ENCODE peak calls at places on chromosomes 16 and 17, in nine cellular contexts. G, J, X, A, Y, U, T, K and E are unnamed samples. For H3K4me1, the result is how much of the 10 kb centered on the place peaks cover.

GRCh38 chr17:48610282-48611211 is at the start of gene HOXB7:
- DNase-seq in G (no peak), J (no peak), X (peak), A (peak), Y (peak), U (peak), T (no peak), K (peak), E (peak)

GRCh38 chr17:41226051-41226450 is 397 bp upstream of the KRTAP9-2 start:
- DNase-seq in G (no peak), J (no peak), X (no peak), A (no peak), Y (no peak), U (no peak), T (no peak), K (no peak), E (no peak)

GRCh38 chr16:14007460-14007859 is 63.7 kb upstream of the MRTFB start:
- DNase-seq in G (no peak), J (no peak), X (no peak), A (no peak), Y (no peak), U (no peak), T (no peak), K (no peak), E (no peak)

GRCh38 chr16:88593910-88594309 is 23.7 kb downstream of the ZC3H18 start:
- DNase-seq in G (no peak), J (no peak), X (no peak), A (no peak), Y (no peak), U (no peak), T (no peak), K (no peak), E (no peak)

GRCh38 chr17:41367426-41368075 is 2.1 kb downstream of the KRT33B start:
- DNase-seq in G (no peak), J (no peak), X (no peak), A (no peak), Y (peak), U (peak), T (no peak), K (peak), E (no peak)

GRCh38 chr16:9469512-9469911 is 378.1 kb downstream of the HAPSTR1 start:
- DNase-seq in G (no peak), J (no peak), X (no peak), A (no peak), Y (no peak), U (no peak), T (no peak), K (no peak), E (no peak)

GRCh38 chr16:56983211-56983751 is 6.1 kb upstream of the NLRC5 start:
- DNase-seq in G (no peak), J (no peak), X (no peak), A (peak), Y (no peak), U (no peak), T (peak), K (peak), E (no peak)

GRCh38 chr16:69443809-69444611 is 19.6 kb downstream of the CYB5B start:
- DNase-seq in G (no peak), J (no peak), X (no peak), A (peak), Y (no peak), U (peak), T (no peak), K (no peak), E (no peak)

GRCh38 chr16:54937673-54938350 is 7.1 kb downstream of the IRX5 start:
- DNase-seq in G (no peak), J (no peak), X (no peak), A (no peak), Y (no peak), U (no peak), T (no peak), K (no peak), E (no peak)

GRCh38 chr17:78294776-78295175 is 63.3 kb downstream of the TMEM235 start:
- DNase-seq in G (no peak), J (no peak), X (no peak), A (no peak), Y (peak), U (no peak), T (no peak), K (no peak), E (no peak)

GRCh38 chr17:66386789-66387351 is 84.5 kb downstream of the PRKCA start:
- DNase-seq in G (no peak), J (no peak), X (no peak), A (no peak), Y (peak), U (no peak), T (no peak), K (no peak), E (no peak)

GRCh38 chr17:80374039-80374731 is 40.8 kb upstream of the ENDOV start:
- DNase-seq in G (no peak), J (no peak), X (no peak), A (no peak), Y (no peak), U (no peak), T (peak), K (no peak), E (no peak)

DNA sequence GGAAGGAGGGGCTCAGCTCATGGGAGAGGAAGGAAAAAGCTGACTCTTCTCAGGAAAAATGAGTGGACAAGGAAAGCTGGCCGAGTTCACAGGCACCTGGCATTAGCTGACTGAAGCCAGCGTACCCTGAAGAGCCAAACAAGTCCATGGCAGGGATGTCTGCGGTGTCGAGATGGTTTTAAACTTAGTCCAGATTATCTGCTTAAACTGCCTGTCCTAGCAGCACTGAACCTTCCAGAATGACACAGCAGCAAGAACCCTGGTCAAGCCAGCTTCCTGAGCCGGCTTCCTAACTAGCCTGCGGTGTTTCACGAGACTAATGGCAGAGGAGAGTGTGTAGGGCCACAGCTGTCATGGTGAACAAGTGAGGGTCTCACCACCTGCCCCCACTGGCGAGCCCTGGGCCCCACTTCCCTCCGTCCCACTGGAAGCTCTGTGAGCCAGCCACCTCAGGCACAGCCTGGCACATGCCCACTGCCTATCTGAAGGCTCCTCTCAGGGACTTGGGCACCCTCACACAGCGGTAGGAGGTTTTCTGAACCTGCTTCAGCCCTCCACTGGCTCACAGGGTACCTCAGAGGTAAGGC is 28.8 kb upstream of the MTSS2 start:
- DNase-seq in G (no peak), J (no peak), X (no peak), A (no peak), Y (no peak), U (no peak), T (no peak), K (no peak), E (no peak)
- H3K4me1 ChIP-seq in G (under half), J (half or more), X (half or more), A (under half), Y (under half), U (under half), T (under half), K (under half), E (under half)

GRCh38 chr16:87391950-87392822 is at the start of gene MAP1LC3B:
- DNase-seq in G (peak), J (peak), X (peak), A (peak), Y (peak), U (peak), T (peak), K (peak), E (peak)
- H3K4me1 ChIP-seq in G (under half), J (under half), X (under half), A (under half), Y (under half), U (under half), T (under half), K (under half), E (under half)

GRCh38 chr17:19003966-19004600 is 481 bp downstream of the FAM83G start:
- DNase-seq in G (no peak), J (no peak), X (peak), A (peak), Y (no peak), U (peak), T (no peak), K (peak), E (no peak)
- H3K4me1 ChIP-seq in G (under half), J (under half), X (under half), A (under half), Y (under half), U (under half), T (under half), K (under half), E (under half)

GRCh38 chr17:19390951-19391350 is 4.0 kb upstream of the MFAP4 start:
- DNase-seq in G (no peak), J (no peak), X (no peak), A (no peak), Y (no peak), U (no peak), T (peak), K (no peak), E (no peak)
- H3K4me1 ChIP-seq in G (under half), J (half or more), X (under half), A (under half), Y (under half), U (under half), T (half or more), K (under half), E (under half)

GRCh38 chr16:75250809-75251279 is 580 bp downstream of the BCAR1 start:
- DNase-seq in G (no peak), J (no peak), X (peak), A (peak), Y (no peak), U (peak), T (peak), K (peak), E (no peak)
- H3K4me1 ChIP-seq in G (half or more), J (half or more), X (half or more), A (half or more), Y (half or more), U (half or more), T (half or more), K (under half), E (half or more)

DNA sequence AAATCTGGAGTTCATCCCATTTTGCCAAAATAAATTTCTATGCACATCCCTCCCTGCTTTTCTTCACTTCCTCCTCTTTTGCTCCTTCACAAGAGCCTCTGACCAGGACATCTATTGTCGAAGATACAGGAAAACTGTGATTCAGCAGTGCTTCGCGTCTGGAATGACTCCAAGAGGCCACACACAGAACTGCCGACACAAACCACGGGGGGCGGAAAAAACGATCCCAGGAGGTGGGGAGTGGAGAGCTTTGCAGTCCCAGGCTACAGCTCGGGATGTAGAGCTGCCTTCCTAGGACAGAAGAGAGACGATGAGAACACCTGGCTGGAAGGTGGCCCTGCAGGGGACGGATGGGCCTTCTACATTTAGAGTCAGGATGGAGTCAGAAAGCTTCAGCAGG is 102.8 kb downstream of the XYLT1 start:
- DNase-seq in G (peak), J (no peak), X (peak), A (peak), Y (no peak), U (no peak), T (no peak), K (peak), E (no peak)
- H3K4me1 ChIP-seq in G (under half), J (half or more), X (under half), A (under half), Y (under half), U (under half), T (under half), K (under half), E (under half)

GRCh38 chr16:11078812-11079459 is 134.6 kb downstream of the CLEC16A start:
- DNase-seq in G (no peak), J (no peak), X (no peak), A (peak), Y (no peak), U (peak), T (peak), K (no peak), E (peak)

GRCh38 chr16:11075163-11075562 is 130.8 kb downstream of the CLEC16A start:
- DNase-seq in G (no peak), J (no peak), X (no peak), A (no peak), Y (no peak), U (no peak), T (no peak), K (no peak), E (no peak)

GRCh38 chr16:11079657-11080187 is 135.4 kb downstream of the CLEC16A start:
- DNase-seq in G (no peak), J (no peak), X (no peak), A (no peak), Y (peak), U (peak), T (peak), K (no peak), E (no peak)

GRCh38 chr16:11073407-11073806 is 129.0 kb downstream of the CLEC16A start:
- DNase-seq in G (no peak), J (no peak), X (no peak), A (no peak), Y (no peak), U (no peak), T (no peak), K (no peak), E (no peak)

DNA sequence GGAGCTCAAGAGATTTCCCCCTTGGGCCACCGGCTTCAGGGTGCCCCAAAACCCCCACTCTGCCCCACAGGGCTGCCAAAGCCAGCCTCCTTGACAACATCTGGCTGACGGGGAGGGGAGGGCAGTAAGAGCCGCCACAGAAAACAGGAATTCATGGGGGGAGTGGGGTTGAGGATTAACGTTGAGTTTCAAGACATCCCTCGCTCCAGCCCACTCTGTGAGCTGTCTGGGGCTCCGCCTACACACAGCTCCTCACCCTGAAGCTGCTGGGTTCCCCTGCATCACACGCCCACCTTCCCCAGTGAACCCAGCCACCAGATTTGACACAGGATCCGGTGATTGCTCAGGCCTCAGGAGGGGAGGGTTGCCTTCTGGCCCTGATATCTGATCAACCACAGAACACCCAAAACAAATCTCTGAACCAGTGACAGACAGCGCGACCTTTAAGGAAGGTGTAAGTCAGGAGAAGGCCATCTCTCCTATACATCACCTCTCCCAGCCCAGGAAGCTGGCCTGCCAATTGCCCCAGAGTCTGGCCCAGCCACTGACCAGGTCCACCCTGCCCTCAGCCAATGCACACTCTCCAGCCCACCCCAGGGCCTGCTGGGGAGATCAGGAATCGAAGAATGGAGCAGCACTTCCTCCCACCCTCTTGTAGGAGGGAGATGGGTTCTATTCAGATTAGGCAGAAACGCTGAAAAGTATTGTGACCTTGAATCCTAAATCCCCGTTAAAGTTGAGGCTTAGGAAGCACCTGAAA is 132.1 kb downstream of the CLEC16A start:
- DNase-seq in G (no peak), J (no peak), X (no peak), A (no peak), Y (no peak), U (no peak), T (no peak), K (no peak), E (no peak)
- H3K4me1 ChIP-seq in G (under half), J (under half), X (under half), A (under half), Y (under half), U (under half), T (under half), K (under half), E (under half)

GRCh38 chr17:2192367-2193028 is 111.1 kb downstream of the SMG6 start:
- DNase-seq in G (no peak), J (no peak), X (no peak), A (peak), Y (peak), U (no peak), T (no peak), K (no peak), E (no peak)

GRCh38 chr17:2191227-2191626 is 112.4 kb downstream of the SMG6 start:
- DNase-seq in G (no peak), J (no peak), X (no peak), A (no peak), Y (no peak), U (no peak), T (no peak), K (no peak), E (no peak)

GRCh38 chr17:2190014-2190413 is 113.6 kb downstream of the SMG6 start:
- DNase-seq in G (no peak), J (no peak), X (no peak), A (peak), Y (no peak), U (peak), T (no peak), K (no peak), E (peak)

GRCh38 chr17:2189231-2189630 is 114.4 kb downstream of the SMG6 start:
- DNase-seq in G (no peak), J (no peak), X (no peak), A (no peak), Y (no peak), U (no peak), T (no peak), K (no peak), E (no peak)

DNA sequence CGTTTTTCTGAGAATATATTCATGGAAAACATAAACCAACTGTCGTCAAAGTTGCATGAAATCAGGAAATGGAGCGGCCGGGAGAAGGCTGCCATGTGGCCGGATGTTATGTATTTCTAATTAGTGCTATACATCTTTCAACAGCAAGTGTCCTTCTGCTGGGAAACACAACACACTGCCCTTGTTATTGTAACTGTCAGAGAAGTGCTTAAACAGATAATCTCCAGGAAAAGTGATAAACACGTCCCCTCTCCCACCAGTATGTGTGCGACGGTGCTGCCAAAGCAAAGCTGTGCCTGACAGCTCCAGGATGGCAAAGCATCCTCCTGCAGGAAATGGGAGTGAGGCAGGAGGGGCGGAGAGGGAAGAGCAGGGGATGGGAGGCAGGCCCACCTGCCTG is 111.8 kb downstream of the SMG6 start:
- DNase-seq in G (no peak), J (no peak), X (no peak), A (no peak), Y (no peak), U (no peak), T (no peak), K (no peak), E (no peak)
- H3K4me1 ChIP-seq in G (under half), J (half or more), X (under half), A (under half), Y (half or more), U (under half), T (under half), K (under half), E (half or more)